ENCODE peak calls at places on chromosomes 2 and 18, in seven cellular contexts. J is heart left ventricle, C is aorta, G is tibial artery, E is neural progenitor cell, S is GM23248, Y is mammary epithelial cell. I is an unnamed sample.
A peak's percentile ranks its signal among the peaks of the same experiment; 100 is the strongest.

GRCh38 chr2:149931486-149931885 is 343.9 kb upstream of the MMADHC start:
- DNase-seq in J (no peak), C (no peak), G (no peak), E (peak; percentile 11), S (no peak), Y (no peak), I (no peak)

GRCh38 chr2:218263817-218264611 is 3.2 kb downstream of the GPBAR1 start:
- DNase-seq in J (no peak), C (peak; percentile 57), G (peak; percentile 46), E (no peak), S (no peak), Y (no peak), I (peak; percentile 32)

GRCh38 chr2:96470636-96471035 is 34.5 kb downstream of the NEURL3 start:
- DNase-seq in J (peak; percentile 57), C (peak; percentile 89), G (no peak), E (peak; percentile 78), S (peak; percentile 32), Y (no peak), I (peak; percentile 45)

GRCh38 chr2:112692914-112693313 is 27.9 kb upstream of the NT5DC4 start:
- DNase-seq in J (no peak), C (no peak), G (no peak), E (no peak), S (peak; percentile 51), Y (peak; percentile 76), I (no peak)

GRCh38 chr2:12469053-12469625 is 247.6 kb upstream of the TRIB2 start:
- DNase-seq in J (no peak), C (no peak), G (no peak), E (no peak), S (peak; percentile 25), Y (no peak), I (no peak)

GRCh38 chr2:38074775-38075435 is 1.0 kb downstream of the CYP1B1 start:
- DNase-seq in J (peak; percentile 34), C (peak; percentile 77), G (no peak), E (peak; percentile 87), S (peak; percentile 64), Y (no peak), I (peak; percentile 88)

GRCh38 chr2:66434679-66435548 is at the start of gene MEIS1:
- DNase-seq in J (peak; percentile 88), C (peak; percentile 94), G (peak; percentile 96), E (peak; percentile 90), S (peak; percentile 98), Y (peak; percentile 95), I (peak; percentile 89)

GRCh38 chr2:204825054-204825453 is 279.8 kb downstream of the PARD3B start:
- DNase-seq in J (no peak), C (no peak), G (no peak), E (no peak), S (no peak), Y (no peak), I (no peak)

GRCh38 chr2:71692621-71693277 is 239.4 kb downstream of the DYSF start:
- DNase-seq in J (no peak), C (peak; percentile 35), G (peak; percentile 19), E (no peak), S (no peak), Y (no peak), I (peak; percentile 22)

GRCh38 chr2:241009191-241009590 is 10.8 kb downstream of the SNED1 start:
- DNase-seq in J (no peak), C (peak; percentile 62), G (no peak), E (no peak), S (no peak), Y (no peak), I (no peak)

GRCh38 chr2:64947906-64948305 is 41.3 kb upstream of the SLC1A4 start:
- DNase-seq in J (no peak), C (no peak), G (no peak), E (no peak), S (no peak), Y (no peak), I (no peak)

GRCh38 chr2:207279520-207279919 is 113.8 kb upstream of the KLF7 start:
- DNase-seq in J (no peak), C (no peak), G (no peak), E (no peak), S (no peak), Y (no peak), I (no peak)

GRCh38 chr2:17104454-17104853 is 413.8 kb downstream of the RAD51AP2 start:
- DNase-seq in J (no peak), C (no peak), G (no peak), E (no peak), S (peak; percentile 55), Y (peak; percentile 15), I (no peak)

GRCh38 chr18:45435810-45436209 is 179.5 kb upstream of the SLC14A2 start:
- DNase-seq in J (no peak), C (no peak), G (no peak), E (no peak), S (no peak), Y (no peak), I (no peak)

DNA sequence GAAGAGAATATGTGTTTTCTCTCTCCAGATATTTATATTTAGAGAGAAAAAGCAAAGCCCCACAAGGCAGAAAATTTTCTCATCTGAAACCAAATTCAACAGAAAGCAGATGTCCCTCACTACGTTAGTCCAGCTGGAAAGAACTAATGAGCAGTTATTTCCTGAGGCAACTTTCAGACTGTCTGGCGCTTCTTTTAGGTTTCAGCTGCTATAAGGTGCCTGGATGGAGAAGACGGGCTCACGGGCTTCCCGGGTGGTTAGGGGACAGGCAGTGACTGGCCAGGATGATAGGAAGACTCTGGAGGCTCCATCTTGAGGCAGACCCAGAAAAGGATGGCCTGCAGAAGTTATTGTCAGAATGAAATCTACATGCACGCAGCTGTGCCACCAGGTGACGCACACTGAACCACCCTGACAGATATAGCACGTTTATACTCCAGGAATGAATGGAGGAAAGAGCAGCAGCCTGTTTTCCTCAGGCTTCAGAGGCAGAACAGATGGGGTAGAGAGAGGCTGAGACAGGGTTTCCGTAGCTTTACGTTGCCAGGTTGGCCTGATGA is 50.7 kb downstream of the MRPL35 start:
- DNase-seq in J (no peak), C (no peak), G (no peak), E (no peak), S (peak; percentile 29), Y (no peak), I (no peak)
- H3K27ac ChIP-seq in J (peak overlapping the region; percentile 51), C (no peak overlapping the region), G (peak overlapping the region; percentile 63), E (no peak overlapping the region), S (no peak overlapping the region), Y (no peak overlapping the region), I (no peak overlapping the region)

GRCh38 chr2:176156959-176157498 is at the start of gene HOXD3:
- DNase-seq in J (no peak), C (peak; percentile 55), G (no peak), E (no peak), S (peak; percentile 58), Y (no peak), I (no peak)
- H3K27me3 ChIP-seq in J (peaks cover 90% of the 10 kb centered on the region), C (no peaks in the 10 kb centered on the region), G (peaks cover 71% of the 10 kb centered on the region), E (peaks cover 100% of the 10 kb centered on the region), S (no peaks in the 10 kb centered on the region), Y (peaks cover 66% of the 10 kb centered on the region), I (peaks cover 98% of the 10 kb centered on the region)

GRCh38 chr2:42792583-42793313 is at the start of gene HAAO:
- DNase-seq in J (peak; percentile 65), C (peak; percentile 90), G (peak; percentile 82), E (peak; percentile 81), S (peak; percentile 18), Y (no peak), I (peak; percentile 88)

GRCh38 chr2:42795871-42796301 is 3.5 kb upstream of the HAAO start:
- DNase-seq in J (no peak), C (no peak), G (no peak), E (no peak), S (no peak), Y (peak; percentile 84), I (no peak)

GRCh38 chr2:42793314-42794270 is 1.2 kb upstream of the HAAO start:
- DNase-seq in J (peak; percentile 51), C (no peak), G (no peak), E (peak; percentile 53), S (peak; percentile 35), Y (no peak), I (no peak)

GRCh38 chr2:42795275-42795674 is 2.9 kb upstream of the HAAO start:
- DNase-seq in J (no peak), C (no peak), G (no peak), E (no peak), S (no peak), Y (no peak), I (no peak)

DNA sequence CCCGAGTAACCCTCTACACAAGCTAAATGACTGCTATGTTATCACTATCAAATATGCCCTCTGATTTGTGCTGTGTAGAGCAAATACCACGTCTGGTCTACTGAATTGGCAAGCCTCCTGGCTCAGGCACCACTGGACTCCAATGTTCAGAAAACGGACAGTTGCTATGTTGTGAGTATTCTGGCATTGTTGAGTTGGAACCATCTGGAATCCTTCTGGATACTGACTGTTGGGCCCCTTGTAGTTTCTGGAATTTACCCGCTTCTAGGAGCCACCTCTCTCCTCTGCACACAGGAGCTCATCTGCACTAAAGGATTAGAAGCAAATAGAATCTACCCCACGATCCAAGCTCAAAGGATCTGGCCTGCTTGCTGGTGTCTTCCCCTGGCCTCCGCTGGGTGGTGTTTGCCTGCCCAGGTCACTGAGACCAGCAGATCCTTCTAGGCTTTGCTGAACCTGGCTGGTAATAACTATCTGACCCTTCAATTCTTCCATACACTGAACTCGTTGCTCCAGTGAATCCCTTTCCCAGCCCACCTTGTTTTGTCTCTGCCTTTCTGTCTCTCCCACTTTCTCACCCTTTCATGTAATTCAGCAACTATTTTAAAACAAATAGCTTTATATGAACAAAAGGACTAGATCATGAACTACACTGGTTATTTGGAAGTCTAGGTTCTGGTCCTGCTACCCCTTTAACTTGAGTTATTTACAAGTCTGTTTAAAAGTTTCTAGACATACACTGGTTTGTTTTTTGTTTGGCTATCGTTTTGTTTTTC is 2.1 kb upstream of the HAAO start:
- DNase-seq in J (no peak), C (no peak), G (no peak), E (peak; percentile 68), S (no peak), Y (no peak), I (no peak)
- H3K27ac ChIP-seq in J (peak overlapping the region; percentile 97), C (peak overlapping the region; percentile 87), G (peak overlapping the region; percentile 96), E (no peak overlapping the region), S (no peak overlapping the region), Y (no peak overlapping the region), I (peak overlapping the region; percentile 7)

GRCh38 chr18:47284691-47285370 is 33.4 kb upstream of the SKOR2 start:
- DNase-seq in J (no peak), C (no peak), G (no peak), E (no peak), S (no peak), Y (no peak), I (no peak)
- H3K27me3 ChIP-seq in J (no peaks in the 10 kb centered on the region), C (no peaks in the 10 kb centered on the region), G (peaks cover 6% of the 10 kb centered on the region), E (no peaks in the 10 kb centered on the region), S (peaks cover 5% of the 10 kb centered on the region), Y (peaks cover 1% of the 10 kb centered on the region), I (peaks cover 19% of the 10 kb centered on the region)

GRCh38 chr2:156765043-156765442 is 328.9 kb downstream of the GPD2 start:
- DNase-seq in J (no peak), C (no peak), G (no peak), E (no peak), S (no peak), Y (no peak), I (no peak)
- H3K27ac ChIP-seq in J (no peak overlapping the region), C (no peak overlapping the region), G (no peak overlapping the region), E (no peak overlapping the region), S (no peak overlapping the region), Y (no peak overlapping the region), I (no peak overlapping the region)